ENCODE peak calls at places on chromosomes 1 and 21, in four cellular contexts. S, T, D and L are unnamed samples.

GRCh38 chr21:32817206-32817605 is 45.7 kb upstream of the PAXBP1 start:
- DNase-seq in D (no peak), S (no peak), T (no peak), L (no peak)

GRCh38 chr1:27958513-27958912 is 1.3 kb upstream of the XKR8 start:
- DNase-seq in T (no peak), D (no peak), S (no peak), L (no peak)

GRCh38 chr1:22259581-22260282 is 116.8 kb upstream of the WNT4 start:
- DNase-seq in D (no peak), T (no peak), S (no peak), L (peak)

GRCh38 chr21:33754493-33754892 is 112.2 kb downstream of the ITSN1 start:
- DNase-seq in T (no peak), S (no peak), D (no peak), L (no peak)

GRCh38 chr1:38989979-38990378 is 1.1 kb upstream of the AKIRIN1 start:
- DNase-seq in T (no peak), S (no peak), D (peak), L (no peak)

GRCh38 chr1:67668660-67669059 is 16.3 kb upstream of the GADD45A start:
- DNase-seq in D (no peak), S (no peak), T (no peak), L (no peak)

GRCh38 chr1:167683641-167684502 is 37.9 kb upstream of the MPZL1 start:
- DNase-seq in T (no peak), D (peak), S (peak), L (no peak)

GRCh38 chr1:68175621-68176398 is 56.5 kb downstream of the WLS start:
- DNase-seq in T (peak), S (peak), D (no peak), L (no peak)